ENCODE peak calls at places on chromosomes 3 and 15, in ten cellular contexts. W is kidney; U is right cardiac atrium; S is right lobe of liver; T is adrenal gland; L is heart right ventricle; A is PC-3; E is CD8-positive, alpha-beta memory T cell; J is naive thymus-derived CD4-positive, alpha-beta T cell; B is ovary. H is an unnamed sample.

GRCh38 chr15:48300038-48300437 is 31.2 kb upstream of the DUT start:
- DNase-seq in W (no peak), U (no peak), S (no peak), T (no peak), L (no peak), A (no peak), E (no peak), J (no peak), B (no peak), H (no peak)

GRCh38 chr15:68492855-68493254 is 60.9 kb upstream of the ITGA11 start:
- DNase-seq in W (no peak), U (peak; percentile 43), S (no peak), T (no peak), L (no peak), A (no peak), E (no peak), J (no peak), B (peak; percentile 52), H (no peak)

GRCh38 chr3:113825090-113825489 is 13.5 kb upstream of the GRAMD1C start:
- DNase-seq in W (no peak), U (no peak), S (no peak), T (no peak), L (no peak), A (peak; percentile 44), E (no peak), J (no peak), B (no peak), H (no peak)

GRCh38 chr15:29400701-29401100 is 131.1 kb upstream of the NSMCE3 start:
- DNase-seq in W (no peak), U (no peak), S (no peak), T (no peak), L (no peak), A (no peak), E (no peak), J (no peak), B (no peak), H (no peak)

GRCh38 chr3:8768364-8769087 is 887 bp downstream of the OXTR start:
- DNase-seq in W (no peak), U (no peak), S (no peak), T (no peak), L (no peak), A (peak; percentile 20), E (no peak), J (no peak), B (no peak), H (no peak)

GRCh38 chr3:196238612-196239190 is 22.4 kb downstream of the SLC51A start:
- DNase-seq in W (no peak), U (no peak), S (no peak), T (no peak), L (no peak), A (no peak), E (no peak), J (no peak), B (no peak), H (no peak)

GRCh38 chr3:184361532-184361931 is at the start of the genes CLCN2 and POLR2H:
- DNase-seq in W (peak; percentile 92), U (peak; percentile 65), S (peak; percentile 70), T (peak; percentile 51), L (peak; percentile 41), A (peak; percentile 63), E (peak; percentile 67), J (peak; percentile 51), B (peak; percentile 83), H (peak; percentile 36)

GRCh38 chr3:3998140-3998977 is 199.1 kb downstream of the LRRN1 start:
- DNase-seq in W (no peak), U (no peak), S (no peak), T (no peak), L (no peak), A (peak; percentile 61), E (no peak), J (peak; percentile 25), B (no peak), H (peak; percentile 8)

GRCh38 chr15:72923304-72923703 is 129.0 kb upstream of the NEO1 start:
- DNase-seq in W (no peak), U (no peak), S (no peak), T (no peak), L (no peak), A (no peak), E (no peak), J (no peak), B (no peak), H (no peak)

GRCh38 chr3:112519424-112520001 is 20.2 kb upstream of the BTLA start:
- DNase-seq in W (no peak), U (no peak), S (no peak), T (peak; percentile 18), L (peak; percentile 55), A (peak; percentile 82), E (no peak), J (peak; percentile 55), B (no peak), H (peak; percentile 64)

GRCh38 chr15:99125061-99125990 is 20.4 kb downstream of the SYNM start:
- DNase-seq in W (peak; percentile 65), U (peak; percentile 11), S (no peak), T (peak; percentile 16), L (no peak), A (no peak), E (no peak), J (no peak), B (no peak), H (no peak)

GRCh38 chr3:130739848-130740247 is 6.8 kb downstream of the PIK3R4 start:
- DNase-seq in W (no peak), U (no peak), S (no peak), T (no peak), L (no peak), A (no peak), E (no peak), J (no peak), B (no peak), H (no peak)

GRCh38 chr3:117874028-117874765 is 1160.4 kb downstream of the IGSF11 start:
- DNase-seq in W (no peak), U (no peak), S (no peak), T (no peak), L (no peak), A (no peak), E (no peak), J (no peak), B (no peak), H (no peak)

GRCh38 chr3:185070491-185071335 is 82.1 kb downstream of the C3orf70 start:
- DNase-seq in W (no peak), U (no peak), S (no peak), T (no peak), L (no peak), A (peak; percentile 46), E (no peak), J (no peak), B (no peak), H (no peak)

GRCh38 chr3:193572426-193572908 is 17.8 kb upstream of the ATP13A4 start:
- DNase-seq in W (no peak), U (peak; percentile 35), S (no peak), T (peak; percentile 71), L (peak; percentile 49), A (peak; percentile 80), E (peak; percentile 53), J (peak; percentile 44), B (peak; percentile 40), H (peak; percentile 43)

DNA sequence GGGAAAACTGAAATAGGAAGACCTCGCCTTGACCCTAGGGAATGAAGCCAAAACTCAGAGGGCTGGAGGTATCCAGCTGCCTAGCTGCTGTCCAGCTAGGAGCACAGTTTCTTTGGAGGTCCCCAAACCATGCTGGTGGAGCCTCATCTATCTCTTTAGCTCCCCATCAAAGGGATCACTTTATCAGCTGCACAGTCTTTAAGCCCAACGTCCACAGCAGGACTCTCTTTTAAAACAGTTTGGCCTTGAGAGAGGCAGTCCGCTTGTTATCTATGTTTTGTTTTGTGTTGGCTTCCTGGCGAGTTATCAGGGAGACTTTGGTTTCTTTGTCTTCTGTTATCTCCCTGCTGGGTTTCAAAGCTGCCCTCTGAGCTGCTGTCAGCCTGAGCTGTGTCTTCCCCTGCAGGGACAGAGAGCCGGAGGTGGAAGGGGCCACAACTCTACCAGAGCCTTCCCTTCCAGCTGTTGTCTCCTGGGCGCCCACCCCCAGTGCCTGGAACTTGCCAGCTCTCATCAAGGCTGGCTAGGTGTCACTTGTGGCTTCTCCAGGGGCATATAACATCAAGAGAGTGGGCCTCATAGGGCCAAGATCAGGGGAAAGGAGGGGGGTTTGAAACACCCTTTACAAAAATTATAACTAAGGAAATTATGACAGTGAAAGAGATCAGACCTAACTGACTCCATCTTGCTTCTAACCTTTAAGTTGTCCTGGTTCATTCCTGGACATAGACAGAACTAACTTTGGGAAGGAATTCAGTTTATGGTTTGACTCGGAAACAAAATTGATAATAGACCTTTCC is 61.4 kb upstream of the C15orf39 start:
- DNase-seq in W (no peak), U (no peak), S (no peak), T (peak; percentile 64), L (no peak), A (no peak), E (no peak), J (no peak), B (no peak), H (no peak)
- H3K9me3 ChIP-seq in W (peaks cover 31% of the 10 kb centered on the region), U (peaks cover 10% of the 10 kb centered on the region), S (peaks cover 7% of the 10 kb centered on the region), T (no peaks in the 10 kb centered on the region), L (peaks cover 31% of the 10 kb centered on the region), A (peaks cover 9% of the 10 kb centered on the region), E (peaks cover 21% of the 10 kb centered on the region), J (peaks cover 13% of the 10 kb centered on the region), B (peaks cover 18% of the 10 kb centered on the region), H (peaks cover 4% of the 10 kb centered on the region)

DNA sequence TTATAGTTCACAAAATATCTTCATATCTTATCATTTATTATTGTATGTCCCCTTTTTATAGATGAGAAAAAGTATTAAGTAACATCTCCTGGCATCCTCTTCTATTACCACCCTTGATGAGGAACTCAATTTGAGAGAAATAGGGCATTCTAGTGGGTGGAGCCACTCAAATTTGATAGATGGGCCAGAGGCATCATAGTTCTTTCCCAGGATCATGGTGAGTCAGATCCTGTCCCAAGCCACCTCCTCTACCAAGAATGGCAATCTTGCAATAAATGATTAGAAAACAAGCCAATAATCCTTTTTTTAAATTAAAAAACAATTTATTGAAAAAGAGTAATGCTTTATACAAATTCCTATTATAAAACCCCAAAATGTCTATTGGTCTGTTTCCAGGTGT is 16.8 kb downstream of the CLDN1 start:
- DNase-seq in W (no peak), U (no peak), S (no peak), T (no peak), L (no peak), A (peak; percentile 78), E (no peak), J (no peak), B (no peak), H (no peak)
- H3K4me3 ChIP-seq in W (no peak overlapping the region), U (no peak overlapping the region), S (no peak overlapping the region), T (no peak overlapping the region), L (no peak overlapping the region), A (no peak overlapping the region), E (no peak overlapping the region), J (no peak overlapping the region), B (no peak overlapping the region), H (no peak overlapping the region)

GRCh38 chr3:138542977-138543376 is 51.1 kb downstream of the CEP70 start:
- DNase-seq in W (peak; percentile 47), U (no peak), S (no peak), T (no peak), L (no peak), A (no peak), E (no peak), J (no peak), B (no peak), H (no peak)
- H3K9me3 ChIP-seq in W (peaks cover 22% of the 10 kb centered on the region), U (peaks cover 5% of the 10 kb centered on the region), S (no peaks in the 10 kb centered on the region), T (no peaks in the 10 kb centered on the region), L (peaks cover 64% of the 10 kb centered on the region), A (no peaks in the 10 kb centered on the region), E (peaks cover 8% of the 10 kb centered on the region), J (peaks cover 3% of the 10 kb centered on the region), B (peaks cover 18% of the 10 kb centered on the region), H (no peaks in the 10 kb centered on the region)

DNA sequence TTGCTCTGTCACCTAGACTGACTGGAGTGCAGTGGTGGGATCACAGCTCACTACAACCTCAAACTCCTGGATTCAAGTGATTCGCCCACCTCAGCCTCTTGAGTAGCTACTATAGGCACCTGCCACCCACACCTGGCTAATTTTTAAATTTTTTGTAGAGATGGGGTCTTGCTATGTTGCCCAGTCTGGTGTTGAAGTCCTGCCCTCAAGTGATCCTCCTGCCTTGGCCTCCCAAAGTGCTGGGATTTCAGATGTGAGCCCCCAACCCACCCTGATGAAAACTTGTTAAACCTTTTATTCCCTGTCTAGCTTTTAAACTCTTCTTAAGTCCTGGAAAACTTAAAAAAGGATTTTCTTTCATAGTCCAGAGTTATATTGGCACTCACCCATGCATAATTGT is 2.6 kb downstream of the ECT2 start:
- DNase-seq in W (no peak), U (no peak), S (no peak), T (no peak), L (no peak), A (no peak), E (no peak), J (no peak), B (no peak), H (no peak)
- H3K4me3 ChIP-seq in W (no peak overlapping the region), U (no peak overlapping the region), S (no peak overlapping the region), T (no peak overlapping the region), L (no peak overlapping the region), A (peak overlapping the region; percentile 94), E (no peak overlapping the region), J (no peak overlapping the region), B (no peak overlapping the region), H (no peak overlapping the region)

H was measured in CD4-positive, alpha-beta memory T cell.